ENCODE peak calls at places on chromosomes 2 and 18, in seven cellular contexts. S is HL-60, M is heart left ventricle, O is K562, I is stomach, V is tibial nerve, H is thoracic aorta. W is an unnamed sample.

GRCh38 chr2:225462945-225463344 is 63.4 kb downstream of the NYAP2 start:
- DNase-seq in H (no peak), O (no peak), M (no peak), V (no peak), I (no peak), S (no peak), W (no peak)

GRCh38 chr18:6058941-6059340 is 163.6 kb upstream of the TMEM200C start:
- DNase-seq in H (no peak), M (peak; percentile 64), I (no peak), O (no peak), V (no peak), S (no peak), W (no peak)

GRCh38 chr2:172440795-172441194 is 13.4 kb downstream of the ITGA6 start:
- DNase-seq in I (no peak), O (no peak), M (no peak), V (no peak), S (no peak), H (no peak), W (no peak)

GRCh38 chr2:164257794-164258193 is 363.5 kb downstream of the GRB14 start:
- DNase-seq in S (no peak), M (no peak), H (no peak), V (no peak), O (no peak), I (no peak), W (no peak)

GRCh38 chr2:229519655-229520054 is 194.7 kb downstream of the DNER start:
- DNase-seq in V (no peak), H (no peak), S (peak; percentile 9), I (no peak), O (no peak), M (no peak), W (no peak)

GRCh38 chr2:34104601-34105000 is 505.5 kb upstream of the FAM98A start:
- DNase-seq in M (no peak), I (no peak), H (no peak), S (no peak), V (no peak), O (no peak), W (no peak)

GRCh38 chr18:1392865-1393734 is 488.4 kb downstream of the ADCYAP1 start:
- DNase-seq in M (no peak), V (no peak), O (no peak), I (no peak), H (no peak), S (no peak), W (no peak)

GRCh38 chr2:118013221-118013723 is 598 bp downstream of the CCDC93 start:
- DNase-seq in V (no peak), M (peak; percentile 69), H (no peak), S (peak; percentile 26), O (peak; percentile 65), I (peak; percentile 55), W (peak; percentile 54)

GRCh38 chr2:15096873-15097272 is 464.3 kb downstream of the NBAS start:
- DNase-seq in H (no peak), V (no peak), O (no peak), M (no peak), I (no peak), S (no peak), W (no peak)

GRCh38 chr18:75915941-75916640 is 488.6 kb upstream of the SMIM21 start:
- DNase-seq in S (no peak), H (no peak), I (no peak), O (peak; percentile 10), V (no peak), M (peak; percentile 30), W (no peak)

GRCh38 chr2:178275600-178275999 is 81.3 kb downstream of the OSBPL6 start:
- DNase-seq in H (no peak), O (no peak), I (no peak), V (no peak), M (peak; percentile 31), S (peak; percentile 65), W (no peak)
- TF ChIP-seq CTCF in H (no peak), O (no peak), I (no peak), V (no peak), M (no peak), S (no peak), W (no peak)

GRCh38 chr18:54849683-54850082 is 21.4 kb downstream of the RAB27B start:
- DNase-seq in H (no peak), S (no peak), O (no peak), V (no peak), M (no peak), I (no peak), W (no peak)
- H3K27me3 ChIP-seq in H (no peaks in the 10 kb centered on the region), S (peaks cover 10% of the 10 kb centered on the region), O (no peaks in the 10 kb centered on the region), V (no peaks in the 10 kb centered on the region), M (no peaks in the 10 kb centered on the region), I (no peaks in the 10 kb centered on the region), W (no peaks in the 10 kb centered on the region)

GRCh38 chr2:139916822-139917221 is 1136.6 kb upstream of the NXPH2 start:
- DNase-seq in V (no peak), M (no peak), O (no peak), I (no peak), S (no peak), H (no peak), W (no peak)
- TF ChIP-seq CTCF in V (no peak), M (no peak), O (no peak), I (no peak), S (no peak), H (no peak), W (no peak)

DNA sequence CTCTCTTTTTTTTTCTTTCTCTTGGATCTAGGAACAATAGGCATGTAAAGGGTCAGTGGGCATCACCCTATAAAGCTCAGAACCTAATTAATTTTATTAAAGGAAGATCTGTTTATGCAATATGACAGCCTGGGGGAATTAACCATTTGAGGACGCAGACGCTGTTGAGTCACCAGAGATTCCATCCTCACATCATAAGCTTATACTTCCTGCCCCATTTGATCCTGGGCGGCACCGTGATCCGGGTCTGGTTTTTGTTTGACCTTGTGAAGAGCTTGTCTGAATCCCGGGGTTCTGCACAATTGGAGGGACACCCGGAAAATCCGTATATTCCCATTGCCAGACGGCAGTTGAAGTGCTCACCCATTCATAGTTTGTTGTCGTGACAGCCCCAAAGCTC is 16.8 kb upstream of the BCL11A start:
- DNase-seq in O (no peak), H (no peak), I (no peak), S (no peak), V (no peak), M (no peak), W (no peak)
- H3K27me3 ChIP-seq in O (peaks cover 4% of the 10 kb centered on the region), H (no peaks in the 10 kb centered on the region), I (peaks cover 84% of the 10 kb centered on the region), S (peaks cover 25% of the 10 kb centered on the region), V (no peaks in the 10 kb centered on the region), M (peaks cover 20% of the 10 kb centered on the region), W (peaks cover 15% of the 10 kb centered on the region)

GRCh38 chr2:12317853-12318426 is 398.8 kb upstream of the TRIB2 start:
- DNase-seq in M (no peak), I (no peak), O (no peak), V (no peak), H (no peak), S (no peak), W (no peak)

GRCh38 chr2:12320027-12320734 is 396.6 kb upstream of the TRIB2 start:
- DNase-seq in I (no peak), O (no peak), V (no peak), M (no peak), H (no peak), S (no peak), W (no peak)

GRCh38 chr2:12321886-12322285 is 394.9 kb upstream of the TRIB2 start:
- DNase-seq in O (no peak), V (no peak), S (no peak), H (no peak), I (no peak), M (no peak), W (no peak)

GRCh38 chr2:12318427-12319057 is 398.2 kb upstream of the TRIB2 start:
- DNase-seq in S (no peak), M (no peak), V (no peak), H (no peak), I (no peak), O (no peak), W (no peak)

DNA sequence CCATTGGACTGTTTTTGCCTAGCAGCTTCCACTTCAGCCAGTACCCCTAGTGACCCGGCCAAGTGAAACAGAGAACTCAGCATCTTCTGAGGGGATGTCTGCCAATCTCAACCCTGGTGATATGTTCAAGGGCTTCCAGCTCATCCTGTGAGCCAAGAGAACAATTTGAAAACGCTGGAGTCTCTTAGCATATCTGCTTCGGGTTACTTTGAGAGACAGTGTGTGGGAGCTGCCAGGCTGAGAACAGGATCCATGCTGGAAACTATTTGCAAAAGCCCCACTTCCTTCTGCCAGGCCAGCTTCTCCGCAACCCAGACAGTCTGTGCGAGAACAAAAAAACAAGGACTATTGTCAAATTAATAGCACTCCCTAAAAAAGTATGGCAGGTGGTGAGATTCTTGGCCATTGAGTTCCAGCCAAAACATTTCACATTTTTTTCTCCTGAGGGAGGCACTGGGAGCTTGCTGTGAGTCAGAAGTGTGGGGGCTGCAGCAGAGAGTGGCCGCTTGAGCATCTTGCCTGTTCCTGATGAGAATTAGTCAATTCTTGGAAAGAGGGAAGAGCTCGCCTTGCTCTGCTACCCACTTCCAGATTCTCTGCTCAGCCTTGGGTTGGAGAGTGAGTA is 395.6 kb upstream of the TRIB2 start:
- DNase-seq in S (no peak), V (no peak), O (peak; percentile 35), M (peak; percentile 60), I (no peak), H (peak; percentile 59), W (no peak)
- TF ChIP-seq CTCF in S (no peak), V (no peak), O (peak; percentile 6), M (no peak), I (no peak), H (no peak), W (no peak)

DNA sequence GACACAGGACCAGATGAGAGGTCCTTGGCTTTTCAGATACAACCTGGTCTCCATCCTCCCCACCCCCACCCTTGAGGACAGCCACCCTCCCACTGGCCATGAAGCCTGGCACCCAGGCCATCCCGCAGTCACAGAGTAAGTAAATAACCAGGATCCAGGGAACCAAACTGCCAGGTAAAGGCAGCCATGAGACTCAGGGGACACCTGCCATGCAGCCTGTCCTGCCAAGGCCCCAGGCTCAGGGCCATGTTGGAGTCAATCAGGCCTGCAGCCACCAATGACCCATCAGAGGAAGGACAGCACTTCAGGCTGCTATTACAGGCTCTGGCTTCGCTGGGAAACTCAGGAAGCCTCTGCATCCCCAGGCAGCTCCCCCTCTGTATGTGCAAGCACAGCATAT is 15.6 kb downstream of the SPATA3 start:
- DNase-seq in O (no peak), S (no peak), H (no peak), M (no peak), V (no peak), I (no peak), W (no peak)
- H3K27me3 ChIP-seq in O (peaks cover 27% of the 10 kb centered on the region), S (no peaks in the 10 kb centered on the region), H (no peaks in the 10 kb centered on the region), M (no peaks in the 10 kb centered on the region), V (no peaks in the 10 kb centered on the region), I (peaks cover 18% of the 10 kb centered on the region), W (no peaks in the 10 kb centered on the region)

GRCh38 chr2:205716126-205716525 is 33.8 kb downstream of the NRP2 start:
- DNase-seq in V (no peak), O (peak; percentile 66), H (no peak), S (no peak), M (no peak), I (no peak), W (no peak)
- TF ChIP-seq CTCF in V (peak; percentile 15), O (peak; percentile 59), H (no peak), S (no peak), M (no peak), I (no peak), W (no peak)

GRCh38 chr18:8508320-8508719 is 100.9 kb upstream of the RAB12 start:
- DNase-seq in O (no peak), I (no peak), M (no peak), S (no peak), H (no peak), V (no peak), W (no peak)
- H3K27me3 ChIP-seq in O (peaks cover 29% of the 10 kb centered on the region), I (peaks cover 6% of the 10 kb centered on the region), M (no peaks in the 10 kb centered on the region), S (no peaks in the 10 kb centered on the region), H (no peaks in the 10 kb centered on the region), V (no peaks in the 10 kb centered on the region), W (no peaks in the 10 kb centered on the region)

W was measured in lung.